ENCODE peak calls at places on chromosomes 2 and 18, in five cellular contexts. O, L, D, G and H are unnamed samples.

GRCh38 chr2:974054-974453 is 23.4 kb downstream of the SNTG2 start:
- DNase-seq in O (no peak), L (no peak), D (no peak), G (no peak), H (no peak)

GRCh38 chr18:59228361-59228760 is 8.4 kb downstream of the GRP start:
- DNase-seq in O (peak; percentile 64), L (no peak), D (no peak), G (no peak), H (no peak)

GRCh38 chr2:120622886-120623753 is 112.5 kb upstream of the GLI2 start:
- DNase-seq in O (no peak), L (no peak), D (no peak), G (no peak), H (no peak)

GRCh38 chr2:95306306-95306895 is 9.3 kb downstream of the KCNIP3 start:
- DNase-seq in O (no peak), L (no peak), D (no peak), G (no peak), H (no peak)

GRCh38 chr2:12009323-12009905 is 263.0 kb downstream of the LPIN1 start:
- DNase-seq in O (no peak), L (no peak), D (no peak), G (no peak), H (no peak)

GRCh38 chr2:169086893-169087467 is 17.6 kb downstream of the DHRS9 start:
- DNase-seq in O (no peak), L (no peak), D (no peak), G (no peak), H (no peak)

GRCh38 chr2:30798536-30798991 is 8.7 kb downstream of the CAPN13 start:
- DNase-seq in O (no peak), L (no peak), D (peak; percentile 34), G (no peak), H (no peak)

GRCh38 chr2:10283106-10284062 is 19.3 kb upstream of the HPCAL1 start:
- DNase-seq in O (peak; percentile 83), L (peak; percentile 58), D (no peak), G (peak; percentile 37), H (no peak)

GRCh38 chr2:220396287-220396686 is 768.9 kb downstream of the SLC4A3 start:
- DNase-seq in O (no peak), L (no peak), D (no peak), G (no peak), H (no peak)

GRCh38 chr2:71693286-71694270 is 240.2 kb downstream of the DYSF start:
- DNase-seq in O (no peak), L (no peak), D (no peak), G (no peak), H (no peak)

GRCh38 chr18:11115268-11115667 is 34.1 kb downstream of the PIEZO2 start:
- DNase-seq in O (no peak), L (no peak), D (no peak), G (no peak), H (no peak)

GRCh38 chr2:136281281-136282117 is 163.6 kb upstream of the CXCR4 start:
- DNase-seq in O (no peak), L (no peak), D (no peak), G (no peak), H (no peak)